ENCODE peak calls at places on chromosomes 16 and 17, in nine cellular contexts. One of them, this sample, is unnamed.

GRCh38 chr17:19391432-19391831 is 4.4 kb upstream of the MFAP4 start:
- DNase-seq in ovary: no peak
- DNase-seq in GM13977: no peak
- DNase-seq in heart left ventricle: no peak
- DNase-seq in omental fat pad: no peak
- DNase-seq in coronary artery: peak; percentile 46
- DNase-seq in sigmoid colon: peak; percentile 56
- DNase-seq in PC-3: no peak
- DNase-seq in CD14-positive monocyte: no peak
- DNase-seq in this sample: no peak

GRCh38 chr16:89593841-89594240 is 18.3 kb downstream of the CPNE7 start:
- DNase-seq in ovary: no peak
- DNase-seq in GM13977: no peak
- DNase-seq in heart left ventricle: no peak
- DNase-seq in omental fat pad: no peak
- DNase-seq in coronary artery: no peak
- DNase-seq in sigmoid colon: no peak
- DNase-seq in PC-3: no peak
- DNase-seq in CD14-positive monocyte: no peak
- DNase-seq in this sample: no peak

GRCh38 chr17:5582177-5582885 is 2.0 kb downstream of the NLRP1 start:
- DNase-seq in ovary: no peak
- DNase-seq in GM13977: no peak
- DNase-seq in heart left ventricle: no peak
- DNase-seq in omental fat pad: no peak
- DNase-seq in coronary artery: no peak
- DNase-seq in sigmoid colon: no peak
- DNase-seq in PC-3: no peak
- DNase-seq in CD14-positive monocyte: no peak
- DNase-seq in this sample: no peak

GRCh38 chr16:56911771-56912541 is 20.0 kb upstream of the HERPUD1 start:
- DNase-seq in ovary: peak; percentile 67
- DNase-seq in GM13977: peak; percentile 69
- DNase-seq in heart left ventricle: peak; percentile 70
- DNase-seq in omental fat pad: no peak
- DNase-seq in coronary artery: no peak
- DNase-seq in sigmoid colon: peak; percentile 76
- DNase-seq in PC-3: no peak
- DNase-seq in CD14-positive monocyte: peak; percentile 72
- DNase-seq in this sample: peak; percentile 65

GRCh38 chr17:43860077-43860725 is 13.2 kb downstream of the CD300LG start:
- DNase-seq in ovary: peak; percentile 59
- DNase-seq in GM13977: no peak
- DNase-seq in heart left ventricle: no peak
- DNase-seq in omental fat pad: no peak
- DNase-seq in coronary artery: peak; percentile 68
- DNase-seq in sigmoid colon: peak; percentile 52
- DNase-seq in PC-3: no peak
- DNase-seq in CD14-positive monocyte: no peak
- DNase-seq in this sample: no peak

GRCh38 chr17:78572277-78573205 is 4.7 kb downstream of the DNAH17 start:
- DNase-seq in ovary: no peak
- DNase-seq in GM13977: no peak
- DNase-seq in heart left ventricle: no peak
- DNase-seq in omental fat pad: no peak
- DNase-seq in coronary artery: no peak
- DNase-seq in sigmoid colon: no peak
- DNase-seq in PC-3: no peak
- DNase-seq in CD14-positive monocyte: no peak
- DNase-seq in this sample: no peak

GRCh38 chr16:1890024-1890700 is 18.2 kb upstream of the MEIOB start:
- DNase-seq in ovary: no peak
- DNase-seq in GM13977: no peak
- DNase-seq in heart left ventricle: no peak
- DNase-seq in omental fat pad: no peak
- DNase-seq in coronary artery: no peak
- DNase-seq in sigmoid colon: no peak
- DNase-seq in PC-3: no peak
- DNase-seq in CD14-positive monocyte: no peak
- DNase-seq in this sample: no peak

GRCh38 chr17:2837147-2837561 is 40.9 kb downstream of the RAP1GAP2 start:
- DNase-seq in ovary: no peak
- DNase-seq in GM13977: peak; percentile 79
- DNase-seq in heart left ventricle: no peak
- DNase-seq in omental fat pad: no peak
- DNase-seq in coronary artery: no peak
- DNase-seq in sigmoid colon: no peak
- DNase-seq in PC-3: no peak
- DNase-seq in CD14-positive monocyte: no peak
- DNase-seq in this sample: no peak

GRCh38 chr17:16072031-16072430 is 72.4 kb downstream of the TTC19 start:
- DNase-seq in ovary: no peak
- DNase-seq in GM13977: no peak
- DNase-seq in heart left ventricle: no peak
- DNase-seq in omental fat pad: no peak
- DNase-seq in coronary artery: no peak
- DNase-seq in sigmoid colon: no peak
- DNase-seq in PC-3: no peak
- DNase-seq in CD14-positive monocyte: no peak
- DNase-seq in this sample: no peak

GRCh38 chr17:34706029-34706428 is 126.6 kb downstream of the TMEM132E start:
- DNase-seq in ovary: no peak
- DNase-seq in GM13977: no peak
- DNase-seq in heart left ventricle: peak; percentile 34
- DNase-seq in omental fat pad: no peak
- DNase-seq in coronary artery: no peak
- DNase-seq in sigmoid colon: no peak
- DNase-seq in PC-3: peak; percentile 16
- DNase-seq in CD14-positive monocyte: no peak
- DNase-seq in this sample: no peak

DNA sequence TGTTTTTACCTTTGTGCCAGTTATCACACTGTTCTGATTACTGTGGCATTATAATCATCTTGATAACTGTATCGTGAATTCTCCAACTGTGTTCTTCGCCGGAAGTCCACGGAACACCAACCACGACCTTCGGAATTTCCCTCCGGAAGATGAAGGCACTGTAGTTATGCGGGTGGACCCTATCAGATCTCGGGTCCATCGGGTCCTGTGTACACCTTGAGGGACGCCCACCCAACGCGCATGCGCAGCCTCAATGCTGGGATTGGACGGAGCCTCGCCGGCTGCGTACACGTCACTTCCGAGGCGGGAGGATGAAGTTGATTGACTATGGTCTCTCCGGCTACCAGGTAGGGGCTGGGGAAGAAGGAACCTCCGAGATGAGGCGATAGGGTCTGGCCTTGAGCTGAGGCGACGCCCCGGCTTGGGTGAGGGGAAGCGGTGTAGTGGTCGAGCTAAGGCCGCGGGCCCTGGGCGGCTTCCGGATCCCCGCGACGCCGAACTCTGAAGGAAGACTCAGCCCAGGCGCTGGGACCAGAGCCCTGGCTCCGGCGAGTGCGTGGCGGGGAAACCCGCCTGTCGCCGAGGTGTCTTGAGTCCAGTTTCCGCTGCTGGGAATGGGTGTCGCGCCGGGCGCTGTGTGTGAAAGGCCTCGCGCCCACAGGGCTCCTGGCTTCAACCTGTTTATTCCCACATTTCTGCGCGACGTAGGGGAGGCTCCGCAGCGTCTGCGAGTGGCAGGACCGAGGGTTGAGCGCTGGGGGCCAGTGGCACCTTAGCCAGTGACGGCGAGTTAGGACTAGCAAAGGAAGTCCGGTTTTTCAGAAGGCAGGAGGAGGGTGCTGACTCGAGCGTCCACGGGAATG is at the start of gene DHRS7B:
- DNase-seq in ovary: peak; percentile 96
- DNase-seq in GM13977: peak; percentile 93
- DNase-seq in heart left ventricle: peak; percentile 98
- DNase-seq in omental fat pad: peak; percentile 94
- DNase-seq in coronary artery: peak; percentile 93
- DNase-seq in sigmoid colon: peak; percentile 98
- DNase-seq in PC-3: peak; percentile 99
- DNase-seq in CD14-positive monocyte: peak; percentile 95
- DNase-seq in this sample: peak; percentile 96
- TF ChIP-seq CTCF in ovary: no peak
- TF ChIP-seq CTCF in GM13977: peak; percentile 6
- TF ChIP-seq CTCF in heart left ventricle: peak; percentile 10
- TF ChIP-seq CTCF in omental fat pad: no peak
- TF ChIP-seq CTCF in coronary artery: no peak
- TF ChIP-seq CTCF in sigmoid colon: no peak
- TF ChIP-seq CTCF in PC-3: no peak
- TF ChIP-seq CTCF in CD14-positive monocyte: no peak
- TF ChIP-seq CTCF in this sample: no peak

GRCh38 chr17:74785981-74786360 is 9.8 kb upstream of the NAT9 start:
- DNase-seq in ovary: no peak
- DNase-seq in GM13977: no peak
- DNase-seq in heart left ventricle: no peak
- DNase-seq in omental fat pad: no peak
- DNase-seq in coronary artery: no peak
- DNase-seq in sigmoid colon: no peak
- DNase-seq in PC-3: no peak
- DNase-seq in CD14-positive monocyte: no peak
- DNase-seq in this sample: no peak

GRCh38 chr17:74782571-74782970 is 6.4 kb upstream of the NAT9 start:
- DNase-seq in ovary: no peak
- DNase-seq in GM13977: no peak
- DNase-seq in heart left ventricle: no peak
- DNase-seq in omental fat pad: no peak
- DNase-seq in coronary artery: no peak
- DNase-seq in sigmoid colon: no peak
- DNase-seq in PC-3: no peak
- DNase-seq in CD14-positive monocyte: no peak
- DNase-seq in this sample: no peak

GRCh38 chr17:74786411-74787097 is 10.4 kb upstream of the NAT9 start:
- DNase-seq in ovary: no peak
- DNase-seq in GM13977: no peak
- DNase-seq in heart left ventricle: peak; percentile 55
- DNase-seq in omental fat pad: no peak
- DNase-seq in coronary artery: no peak
- DNase-seq in sigmoid colon: no peak
- DNase-seq in PC-3: no peak
- DNase-seq in CD14-positive monocyte: peak; percentile 85
- DNase-seq in this sample: no peak

GRCh38 chr17:74780443-74781238 is 4.5 kb upstream of the NAT9 start:
- DNase-seq in ovary: no peak
- DNase-seq in GM13977: no peak
- DNase-seq in heart left ventricle: no peak
- DNase-seq in omental fat pad: no peak
- DNase-seq in coronary artery: no peak
- DNase-seq in sigmoid colon: no peak
- DNase-seq in PC-3: peak; percentile 57
- DNase-seq in CD14-positive monocyte: no peak
- DNase-seq in this sample: no peak

GRCh38 chr17:74785096-74785980 is 9.2 kb upstream of the NAT9 start:
- DNase-seq in ovary: no peak
- DNase-seq in GM13977: no peak
- DNase-seq in heart left ventricle: no peak
- DNase-seq in omental fat pad: no peak
- DNase-seq in coronary artery: no peak
- DNase-seq in sigmoid colon: no peak
- DNase-seq in PC-3: no peak
- DNase-seq in CD14-positive monocyte: no peak
- DNase-seq in this sample: no peak
- TF ChIP-seq CTCF in ovary: no peak
- TF ChIP-seq CTCF in GM13977: no peak
- TF ChIP-seq CTCF in heart left ventricle: no peak
- TF ChIP-seq CTCF in omental fat pad: no peak
- TF ChIP-seq CTCF in coronary artery: no peak
- TF ChIP-seq CTCF in sigmoid colon: no peak
- TF ChIP-seq CTCF in PC-3: peak; percentile 24
- TF ChIP-seq CTCF in CD14-positive monocyte: peak; percentile 23
- TF ChIP-seq CTCF in this sample: no peak

GRCh38 chr17:32518856-32519768 is 32.3 kb downstream of the CDK5R1 start:
- DNase-seq in ovary: peak; percentile 68
- DNase-seq in GM13977: peak; percentile 69
- DNase-seq in heart left ventricle: peak; percentile 59
- DNase-seq in omental fat pad: no peak
- DNase-seq in coronary artery: no peak
- DNase-seq in sigmoid colon: peak; percentile 60
- DNase-seq in PC-3: peak; percentile 52
- DNase-seq in CD14-positive monocyte: no peak
- DNase-seq in this sample: peak; percentile 91
- TF ChIP-seq CTCF in ovary: no peak
- TF ChIP-seq CTCF in GM13977: no peak
- TF ChIP-seq CTCF in heart left ventricle: no peak
- TF ChIP-seq CTCF in omental fat pad: no peak
- TF ChIP-seq CTCF in coronary artery: no peak
- TF ChIP-seq CTCF in sigmoid colon: no peak
- TF ChIP-seq CTCF in PC-3: no peak
- TF ChIP-seq CTCF in CD14-positive monocyte: no peak
- TF ChIP-seq CTCF in this sample: no peak

GRCh38 chr16:70808371-70808770 is 7.4 kb upstream of the VAC14 start:
- DNase-seq in ovary: no peak
- DNase-seq in GM13977: no peak
- DNase-seq in heart left ventricle: no peak
- DNase-seq in omental fat pad: no peak
- DNase-seq in coronary artery: no peak
- DNase-seq in sigmoid colon: no peak
- DNase-seq in PC-3: peak; percentile 2
- DNase-seq in CD14-positive monocyte: no peak
- DNase-seq in this sample: no peak
- TF ChIP-seq CTCF in ovary: no peak
- TF ChIP-seq CTCF in GM13977: no peak
- TF ChIP-seq CTCF in heart left ventricle: no peak
- TF ChIP-seq CTCF in omental fat pad: no peak
- TF ChIP-seq CTCF in coronary artery: no peak
- TF ChIP-seq CTCF in sigmoid colon: no peak
- TF ChIP-seq CTCF in PC-3: peak; percentile 42
- TF ChIP-seq CTCF in CD14-positive monocyte: no peak
- TF ChIP-seq CTCF in this sample: no peak

DNA sequence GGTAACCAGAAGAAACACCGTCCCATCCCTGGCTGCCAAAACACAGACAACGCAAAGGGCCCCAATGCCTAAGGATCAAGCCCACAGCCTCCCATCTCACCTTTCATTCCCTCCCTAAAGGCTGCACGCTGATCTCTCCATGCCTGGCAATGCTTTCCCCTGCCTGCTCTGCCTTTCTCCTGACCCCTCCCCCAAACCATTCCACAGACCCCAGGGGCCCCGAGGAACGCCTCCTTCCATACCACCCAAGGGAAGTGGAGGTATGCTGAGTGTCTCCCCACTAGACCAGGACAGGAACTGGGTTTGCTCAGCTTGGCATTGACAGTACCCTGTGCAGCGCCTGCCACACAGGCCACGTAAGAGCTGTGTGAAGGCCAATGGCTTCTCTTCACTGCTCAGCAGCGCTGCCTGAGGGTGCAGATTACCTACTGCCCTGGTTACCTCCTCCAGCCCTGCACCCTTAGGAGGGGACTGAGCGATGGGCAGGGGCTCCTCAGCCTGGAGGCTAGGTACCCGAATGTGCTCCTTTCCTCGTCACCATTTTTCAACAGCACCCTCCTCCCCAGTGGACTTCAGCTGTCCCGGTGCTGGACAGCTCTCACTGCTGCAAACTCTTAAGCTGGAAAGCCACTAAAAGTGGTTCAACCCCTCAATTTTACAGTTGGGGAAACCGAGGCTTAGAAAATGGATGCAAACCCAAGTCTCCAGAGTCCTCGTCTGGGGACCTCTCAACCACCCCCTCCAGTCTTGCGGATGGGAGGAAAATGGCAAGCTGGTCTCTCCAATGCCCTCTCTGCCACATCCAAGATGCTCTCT is 45.0 kb downstream of the SRCIN1 start:
- DNase-seq in ovary: no peak
- DNase-seq in GM13977: no peak
- DNase-seq in heart left ventricle: no peak
- DNase-seq in omental fat pad: no peak
- DNase-seq in coronary artery: no peak
- DNase-seq in sigmoid colon: no peak
- DNase-seq in PC-3: no peak
- DNase-seq in CD14-positive monocyte: no peak
- DNase-seq in this sample: no peak
- TF ChIP-seq CTCF in ovary: no peak
- TF ChIP-seq CTCF in GM13977: no peak
- TF ChIP-seq CTCF in heart left ventricle: no peak
- TF ChIP-seq CTCF in omental fat pad: no peak
- TF ChIP-seq CTCF in coronary artery: no peak
- TF ChIP-seq CTCF in sigmoid colon: no peak
- TF ChIP-seq CTCF in PC-3: no peak
- TF ChIP-seq CTCF in CD14-positive monocyte: no peak
- TF ChIP-seq CTCF in this sample: no peak

This sample was measured in upper lobe of left lung.